ENCODE peak calls at places on chromosomes 4 and X, in ten cellular contexts. One of them, this sample, is unnamed.

GRCh38 chr4:48237996-48238645 is 31.5 kb downstream of the TEC start:
- DNase-seq in psoas muscle: no peak
- DNase-seq in Karpas-422: no peak
- DNase-seq in activated naive CD4-positive, alpha-beta T cell: no peak
- DNase-seq in coronary artery: no peak
- DNase-seq in effector memory CD4-positive, alpha-beta T cell: no peak
- DNase-seq in nucleus accumbens: no peak
- DNase-seq in GM06990: no peak
- DNase-seq in ELR: peak
- DNase-seq in T-helper 9 cell: no peak
- DNase-seq in this sample: no peak

GRCh38 chr4:16916719-16917337 is 18.4 kb upstream of the LDB2 start:
- DNase-seq in psoas muscle: no peak
- DNase-seq in Karpas-422: peak
- DNase-seq in activated naive CD4-positive, alpha-beta T cell: peak
- DNase-seq in coronary artery: no peak
- DNase-seq in effector memory CD4-positive, alpha-beta T cell: peak
- DNase-seq in nucleus accumbens: no peak
- DNase-seq in GM06990: peak
- DNase-seq in ELR: peak
- DNase-seq in T-helper 9 cell: peak
- DNase-seq in this sample: no peak

GRCh38 chrX:119682019-119682989 is 10.7 kb downstream of the SEPTIN6 start:
- DNase-seq in psoas muscle: no peak
- DNase-seq in Karpas-422: no peak
- DNase-seq in activated naive CD4-positive, alpha-beta T cell: no peak
- DNase-seq in coronary artery: no peak
- DNase-seq in effector memory CD4-positive, alpha-beta T cell: no peak
- DNase-seq in nucleus accumbens: no peak
- DNase-seq in GM06990: peak
- DNase-seq in ELR: no peak
- DNase-seq in T-helper 9 cell: no peak
- DNase-seq in this sample: no peak

GRCh38 chr4:149896428-149896827 is 80.8 kb upstream of the IQCM start:
- DNase-seq in psoas muscle: no peak
- DNase-seq in Karpas-422: no peak
- DNase-seq in activated naive CD4-positive, alpha-beta T cell: no peak
- DNase-seq in coronary artery: no peak
- DNase-seq in effector memory CD4-positive, alpha-beta T cell: no peak
- DNase-seq in nucleus accumbens: peak
- DNase-seq in GM06990: no peak
- DNase-seq in ELR: peak
- DNase-seq in T-helper 9 cell: no peak
- DNase-seq in this sample: no peak

GRCh38 chrX:1599791-1600405 is 8.5 kb downstream of the AKAP17A start:
- DNase-seq in psoas muscle: no peak
- DNase-seq in Karpas-422: no peak
- DNase-seq in activated naive CD4-positive, alpha-beta T cell: no peak
- DNase-seq in coronary artery: no peak
- DNase-seq in effector memory CD4-positive, alpha-beta T cell: no peak
- DNase-seq in nucleus accumbens: no peak
- DNase-seq in GM06990: no peak
- DNase-seq in ELR: no peak
- DNase-seq in T-helper 9 cell: no peak
- DNase-seq in this sample: peak

GRCh38 chrX:44012484-44013096 is 39.4 kb upstream of the NDP start:
- DNase-seq in psoas muscle: peak
- DNase-seq in Karpas-422: no peak
- DNase-seq in activated naive CD4-positive, alpha-beta T cell: no peak
- DNase-seq in coronary artery: no peak
- DNase-seq in effector memory CD4-positive, alpha-beta T cell: peak
- DNase-seq in nucleus accumbens: no peak
- DNase-seq in GM06990: no peak
- DNase-seq in ELR: peak
- DNase-seq in T-helper 9 cell: peak
- DNase-seq in this sample: no peak

GRCh38 chr4:52646726-52647125 is 12.4 kb downstream of the USP46 start:
- DNase-seq in psoas muscle: no peak
- DNase-seq in Karpas-422: no peak
- DNase-seq in activated naive CD4-positive, alpha-beta T cell: no peak
- DNase-seq in coronary artery: no peak
- DNase-seq in effector memory CD4-positive, alpha-beta T cell: no peak
- DNase-seq in nucleus accumbens: no peak
- DNase-seq in GM06990: no peak
- DNase-seq in ELR: no peak
- DNase-seq in T-helper 9 cell: no peak
- DNase-seq in this sample: no peak

GRCh38 chrX:21929209-21929608 is 11.3 kb upstream of the SMS start:
- DNase-seq in psoas muscle: no peak
- DNase-seq in Karpas-422: no peak
- DNase-seq in activated naive CD4-positive, alpha-beta T cell: no peak
- DNase-seq in coronary artery: no peak
- DNase-seq in effector memory CD4-positive, alpha-beta T cell: no peak
- DNase-seq in nucleus accumbens: no peak
- DNase-seq in GM06990: no peak
- DNase-seq in ELR: no peak
- DNase-seq in T-helper 9 cell: no peak
- DNase-seq in this sample: no peak

GRCh38 chr4:75708218-75708691 is 16.1 kb upstream of the USO1 start:
- DNase-seq in psoas muscle: no peak
- DNase-seq in Karpas-422: peak
- DNase-seq in activated naive CD4-positive, alpha-beta T cell: no peak
- DNase-seq in coronary artery: no peak
- DNase-seq in effector memory CD4-positive, alpha-beta T cell: no peak
- DNase-seq in nucleus accumbens: no peak
- DNase-seq in GM06990: peak
- DNase-seq in ELR: no peak
- DNase-seq in T-helper 9 cell: no peak
- DNase-seq in this sample: peak

GRCh38 chr4:142940614-142941013 is 94.5 kb upstream of the INPP4B start:
- DNase-seq in psoas muscle: no peak
- DNase-seq in Karpas-422: peak
- DNase-seq in activated naive CD4-positive, alpha-beta T cell: no peak
- DNase-seq in coronary artery: no peak
- DNase-seq in effector memory CD4-positive, alpha-beta T cell: no peak
- DNase-seq in nucleus accumbens: peak
- DNase-seq in GM06990: no peak
- DNase-seq in ELR: no peak
- DNase-seq in T-helper 9 cell: no peak
- DNase-seq in this sample: no peak

GRCh38 chr4:119664168-119664907 is 35.7 kb upstream of the PDE5A start:
- DNase-seq in psoas muscle: no peak
- DNase-seq in Karpas-422: peak
- DNase-seq in activated naive CD4-positive, alpha-beta T cell: no peak
- DNase-seq in coronary artery: no peak
- DNase-seq in effector memory CD4-positive, alpha-beta T cell: no peak
- DNase-seq in nucleus accumbens: no peak
- DNase-seq in GM06990: no peak
- DNase-seq in ELR: no peak
- DNase-seq in T-helper 9 cell: no peak
- DNase-seq in this sample: no peak

GRCh38 chr4:111483375-111484169 is 661.7 kb upstream of the FAM241A start:
- DNase-seq in psoas muscle: no peak
- DNase-seq in Karpas-422: no peak
- DNase-seq in activated naive CD4-positive, alpha-beta T cell: no peak
- DNase-seq in coronary artery: no peak
- DNase-seq in effector memory CD4-positive, alpha-beta T cell: no peak
- DNase-seq in nucleus accumbens: no peak
- DNase-seq in GM06990: no peak
- DNase-seq in ELR: no peak
- DNase-seq in T-helper 9 cell: no peak
- DNase-seq in this sample: no peak

GRCh38 chr4:128913228-128913627 is 103.7 kb downstream of the JADE1 start:
- DNase-seq in psoas muscle: no peak
- DNase-seq in Karpas-422: no peak
- DNase-seq in activated naive CD4-positive, alpha-beta T cell: no peak
- DNase-seq in coronary artery: no peak
- DNase-seq in effector memory CD4-positive, alpha-beta T cell: no peak
- DNase-seq in nucleus accumbens: no peak
- DNase-seq in GM06990: no peak
- DNase-seq in ELR: no peak
- DNase-seq in T-helper 9 cell: no peak
- DNase-seq in this sample: no peak

GRCh38 chr4:109614015-109614414 is 54.0 kb downstream of the MCUB start:
- DNase-seq in psoas muscle: no peak
- DNase-seq in Karpas-422: no peak
- DNase-seq in activated naive CD4-positive, alpha-beta T cell: no peak
- DNase-seq in coronary artery: no peak
- DNase-seq in effector memory CD4-positive, alpha-beta T cell: no peak
- DNase-seq in nucleus accumbens: no peak
- DNase-seq in GM06990: no peak
- DNase-seq in ELR: no peak
- DNase-seq in T-helper 9 cell: no peak
- DNase-seq in this sample: no peak

GRCh38 chr4:133149932-133150642 is 993 bp downstream of the PCDH10 start:
- DNase-seq in psoas muscle: no peak
- DNase-seq in Karpas-422: no peak
- DNase-seq in activated naive CD4-positive, alpha-beta T cell: no peak
- DNase-seq in coronary artery: peak
- DNase-seq in effector memory CD4-positive, alpha-beta T cell: no peak
- DNase-seq in nucleus accumbens: no peak
- DNase-seq in GM06990: no peak
- DNase-seq in ELR: peak
- DNase-seq in T-helper 9 cell: no peak
- DNase-seq in this sample: peak

GRCh38 chr4:87057835-87058234 is 123.0 kb downstream of the AFF1 start:
- DNase-seq in psoas muscle: no peak
- DNase-seq in Karpas-422: no peak
- DNase-seq in activated naive CD4-positive, alpha-beta T cell: no peak
- DNase-seq in coronary artery: no peak
- DNase-seq in effector memory CD4-positive, alpha-beta T cell: no peak
- DNase-seq in nucleus accumbens: no peak
- DNase-seq in GM06990: no peak
- DNase-seq in ELR: no peak
- DNase-seq in T-helper 9 cell: no peak
- DNase-seq in this sample: no peak

GRCh38 chr4:10737335-10737734 is 52.8 kb upstream of the CLNK start:
- DNase-seq in psoas muscle: no peak
- DNase-seq in Karpas-422: no peak
- DNase-seq in activated naive CD4-positive, alpha-beta T cell: no peak
- DNase-seq in coronary artery: no peak
- DNase-seq in effector memory CD4-positive, alpha-beta T cell: no peak
- DNase-seq in nucleus accumbens: no peak
- DNase-seq in GM06990: no peak
- DNase-seq in ELR: peak
- DNase-seq in T-helper 9 cell: no peak
- DNase-seq in this sample: no peak

GRCh38 chr4:75289843-75290616 is 224.2 kb downstream of the RCHY1 start:
- DNase-seq in psoas muscle: no peak
- DNase-seq in Karpas-422: peak
- DNase-seq in activated naive CD4-positive, alpha-beta T cell: no peak
- DNase-seq in coronary artery: no peak
- DNase-seq in effector memory CD4-positive, alpha-beta T cell: no peak
- DNase-seq in nucleus accumbens: no peak
- DNase-seq in GM06990: peak
- DNase-seq in ELR: peak
- DNase-seq in T-helper 9 cell: no peak
- DNase-seq in this sample: no peak

GRCh38 chr4:8285143-8285975 is 15.8 kb downstream of the HTRA3 start:
- DNase-seq in psoas muscle: peak
- DNase-seq in Karpas-422: no peak
- DNase-seq in activated naive CD4-positive, alpha-beta T cell: no peak
- DNase-seq in coronary artery: no peak
- DNase-seq in effector memory CD4-positive, alpha-beta T cell: no peak
- DNase-seq in nucleus accumbens: no peak
- DNase-seq in GM06990: no peak
- DNase-seq in ELR: no peak
- DNase-seq in T-helper 9 cell: no peak
- DNase-seq in this sample: no peak

GRCh38 chrX:1242901-1243402 is 25.7 kb upstream of the CSF2RA start:
- DNase-seq in psoas muscle: no peak
- DNase-seq in Karpas-422: no peak
- DNase-seq in activated naive CD4-positive, alpha-beta T cell: no peak
- DNase-seq in coronary artery: no peak
- DNase-seq in effector memory CD4-positive, alpha-beta T cell: no peak
- DNase-seq in nucleus accumbens: no peak
- DNase-seq in GM06990: peak
- DNase-seq in ELR: peak
- DNase-seq in T-helper 9 cell: no peak
- DNase-seq in this sample: no peak

GRCh38 chr4:183691897-183692296 is 32.8 kb downstream of the TRAPPC11 start:
- DNase-seq in psoas muscle: no peak
- DNase-seq in Karpas-422: no peak
- DNase-seq in activated naive CD4-positive, alpha-beta T cell: no peak
- DNase-seq in coronary artery: no peak
- DNase-seq in effector memory CD4-positive, alpha-beta T cell: no peak
- DNase-seq in nucleus accumbens: no peak
- DNase-seq in GM06990: no peak
- DNase-seq in ELR: no peak
- DNase-seq in T-helper 9 cell: no peak
- DNase-seq in this sample: no peak

GRCh38 chrX:16137416-16138107 is 14.2 kb downstream of the GRPR start:
- DNase-seq in psoas muscle: no peak
- DNase-seq in Karpas-422: peak
- DNase-seq in activated naive CD4-positive, alpha-beta T cell: no peak
- DNase-seq in coronary artery: no peak
- DNase-seq in effector memory CD4-positive, alpha-beta T cell: no peak
- DNase-seq in nucleus accumbens: no peak
- DNase-seq in GM06990: peak
- DNase-seq in ELR: no peak
- DNase-seq in T-helper 9 cell: no peak
- DNase-seq in this sample: no peak

GRCh38 chr4:111773858-111774257 is 371.4 kb upstream of the FAM241A start:
- DNase-seq in psoas muscle: no peak
- DNase-seq in Karpas-422: no peak
- DNase-seq in activated naive CD4-positive, alpha-beta T cell: no peak
- DNase-seq in coronary artery: no peak
- DNase-seq in effector memory CD4-positive, alpha-beta T cell: no peak
- DNase-seq in nucleus accumbens: no peak
- DNase-seq in GM06990: no peak
- DNase-seq in ELR: no peak
- DNase-seq in T-helper 9 cell: no peak
- DNase-seq in this sample: no peak

GRCh38 chrX:13888284-13888683 is 71.4 kb upstream of the GPM6B start:
- DNase-seq in psoas muscle: no peak
- DNase-seq in Karpas-422: no peak
- DNase-seq in activated naive CD4-positive, alpha-beta T cell: no peak
- DNase-seq in coronary artery: no peak
- DNase-seq in effector memory CD4-positive, alpha-beta T cell: no peak
- DNase-seq in nucleus accumbens: peak
- DNase-seq in GM06990: no peak
- DNase-seq in ELR: no peak
- DNase-seq in T-helper 9 cell: no peak
- DNase-seq in this sample: no peak

GRCh38 chr4:2304877-2305561 is 43.1 kb upstream of the MXD4 start:
- DNase-seq in psoas muscle: no peak
- DNase-seq in Karpas-422: no peak
- DNase-seq in activated naive CD4-positive, alpha-beta T cell: no peak
- DNase-seq in coronary artery: peak
- DNase-seq in effector memory CD4-positive, alpha-beta T cell: no peak
- DNase-seq in nucleus accumbens: no peak
- DNase-seq in GM06990: no peak
- DNase-seq in ELR: no peak
- DNase-seq in T-helper 9 cell: no peak
- DNase-seq in this sample: no peak

GRCh38 chrX:129495941-129496340 is 27.3 kb downstream of the SMARCA1 start:
- DNase-seq in psoas muscle: no peak
- DNase-seq in Karpas-422: no peak
- DNase-seq in activated naive CD4-positive, alpha-beta T cell: no peak
- DNase-seq in coronary artery: no peak
- DNase-seq in effector memory CD4-positive, alpha-beta T cell: no peak
- DNase-seq in nucleus accumbens: no peak
- DNase-seq in GM06990: no peak
- DNase-seq in ELR: peak
- DNase-seq in T-helper 9 cell: no peak
- DNase-seq in this sample: no peak

GRCh38 chr4:169184236-169184635 is 86.5 kb downstream of the SH3RF1 start:
- DNase-seq in psoas muscle: no peak
- DNase-seq in Karpas-422: no peak
- DNase-seq in activated naive CD4-positive, alpha-beta T cell: no peak
- DNase-seq in coronary artery: no peak
- DNase-seq in effector memory CD4-positive, alpha-beta T cell: no peak
- DNase-seq in nucleus accumbens: no peak
- DNase-seq in GM06990: no peak
- DNase-seq in ELR: no peak
- DNase-seq in T-helper 9 cell: no peak
- DNase-seq in this sample: no peak

GRCh38 chr4:64144994-64145393 is 264.3 kb downstream of the TECRL start:
- DNase-seq in psoas muscle: no peak
- DNase-seq in Karpas-422: no peak
- DNase-seq in activated naive CD4-positive, alpha-beta T cell: no peak
- DNase-seq in coronary artery: no peak
- DNase-seq in effector memory CD4-positive, alpha-beta T cell: no peak
- DNase-seq in nucleus accumbens: no peak
- DNase-seq in GM06990: no peak
- DNase-seq in ELR: no peak
- DNase-seq in T-helper 9 cell: no peak
- DNase-seq in this sample: no peak

This sample was measured in type B pancreatic cell.